ENCODE peak calls at places on chromosomes 16 and 17, in five cellular contexts. J is Peyer's patch, S is fibroblast of mammary gland, F is tibial nerve, W is astrocyte of the spinal cord. N is an unnamed sample.

GRCh38 chr16:5056347-5056746 is 9.4 kb downstream of the C16orf89 start:
- DNase-seq in J (peak; percentile 22), W (no peak), S (peak; percentile 27), F (no peak), N (no peak)

GRCh38 chr17:1574697-1575471 is 12.3 kb upstream of the PITPNA start:
- DNase-seq in W (no peak), F (no peak), S (no peak), J (no peak), N (no peak)

GRCh38 chr17:6927290-6927844 is 68.5 kb upstream of the ALOX12 start:
- DNase-seq in S (peak; percentile 85), W (peak; percentile 22), F (no peak), J (no peak), N (peak; percentile 89)

GRCh38 chr17:30808785-30809286 is 15.7 kb downstream of the CRLF3 start:
- DNase-seq in S (no peak), J (no peak), F (no peak), W (no peak), N (no peak)

GRCh38 chr17:1325766-1326165 is 46.3 kb downstream of the TRARG1 start:
- DNase-seq in W (no peak), F (no peak), J (no peak), S (no peak), N (no peak)

GRCh38 chr17:3814361-3814760 is 13.4 kb upstream of the ITGAE start:
- DNase-seq in F (no peak), S (no peak), W (no peak), J (no peak), N (no peak)

GRCh38 chr17:42142371-42142896 is 12.4 kb downstream of the RAB5C start:
- DNase-seq in F (no peak), W (peak; percentile 61), J (no peak), S (peak; percentile 82), N (peak; percentile 57)

GRCh38 chr17:40980594-40980993 is 3.5 kb downstream of the KRT40 start:
- DNase-seq in F (no peak), S (peak; percentile 41), W (peak; percentile 15), J (no peak), N (peak; percentile 39)

GRCh38 chr16:84979516-84979915 is 31.8 kb downstream of the ZDHHC7 start:
- DNase-seq in S (peak; percentile 48), W (no peak), F (no peak), J (no peak), N (no peak)

GRCh38 chr16:84986102-84986501 is 25.2 kb downstream of the ZDHHC7 start:
- DNase-seq in W (no peak), F (no peak), S (no peak), J (no peak), N (no peak)

GRCh38 chr16:84983308-84983707 is 28.0 kb downstream of the ZDHHC7 start:
- DNase-seq in W (no peak), S (no peak), F (no peak), J (no peak), N (no peak)

GRCh38 chr16:84985079-84986065 is 26.0 kb downstream of the ZDHHC7 start:
- DNase-seq in W (peak; percentile 88), F (no peak), S (peak; percentile 94), J (no peak), N (peak; percentile 89)

DNA sequence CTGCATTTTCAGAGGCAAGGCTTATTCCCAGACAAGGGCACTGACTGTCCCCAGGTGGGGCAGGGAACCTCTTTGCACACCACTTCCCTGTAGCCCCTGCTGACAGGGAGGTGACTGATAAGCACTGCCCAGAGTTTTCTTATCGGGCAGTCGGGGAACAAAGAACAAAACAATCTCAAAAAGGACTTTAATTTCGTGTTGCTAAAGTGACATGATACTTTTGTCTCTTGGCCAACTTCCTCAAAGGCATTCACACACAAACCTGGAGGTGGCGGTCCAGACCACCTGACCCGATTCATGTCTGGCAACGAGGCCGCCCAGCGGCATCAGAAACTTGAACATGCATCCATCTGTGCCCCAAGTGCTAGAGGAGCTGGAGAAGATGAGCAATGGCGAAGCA is 28.9 kb downstream of the ZDHHC7 start:
- DNase-seq in F (no peak), W (no peak), J (no peak), S (no peak), N (no peak)
- TF ChIP-seq CTCF in F (no peak), W (no peak), J (no peak), S (no peak), N (no peak)

GRCh38 chr16:84116720-84117481 is at the start of gene MBTPS1:
- DNase-seq in S (peak; percentile 96), F (peak; percentile 93), W (peak; percentile 98), J (peak; percentile 97), N (peak; percentile 96)
- TF ChIP-seq CTCF in S (no peak), F (no peak), W (no peak), J (no peak), N (no peak)

GRCh38 chr16:54060599-54061355 is 225.8 kb downstream of the IRX3 start:
- DNase-seq in J (no peak), F (no peak), S (no peak), W (no peak), N (no peak)
- TF ChIP-seq CTCF in J (no peak), F (no peak), S (no peak), W (no peak), N (no peak)

GRCh38 chr17:57517519-57518342 is 227.4 kb downstream of the CCDC182 start:
- DNase-seq in W (no peak), F (no peak), S (no peak), J (no peak), N (no peak)

GRCh38 chr17:57517216-57517518 is 227.9 kb downstream of the CCDC182 start:
- DNase-seq in W (no peak), F (no peak), S (no peak), J (no peak), N (no peak)

GRCh38 chr17:57514614-57515013 is 230.5 kb downstream of the CCDC182 start:
- DNase-seq in J (no peak), F (no peak), W (no peak), S (no peak), N (no peak)

GRCh38 chr17:57516290-57517215 is 228.5 kb downstream of the CCDC182 start:
- DNase-seq in F (no peak), W (no peak), S (no peak), J (no peak), N (no peak)

DNA sequence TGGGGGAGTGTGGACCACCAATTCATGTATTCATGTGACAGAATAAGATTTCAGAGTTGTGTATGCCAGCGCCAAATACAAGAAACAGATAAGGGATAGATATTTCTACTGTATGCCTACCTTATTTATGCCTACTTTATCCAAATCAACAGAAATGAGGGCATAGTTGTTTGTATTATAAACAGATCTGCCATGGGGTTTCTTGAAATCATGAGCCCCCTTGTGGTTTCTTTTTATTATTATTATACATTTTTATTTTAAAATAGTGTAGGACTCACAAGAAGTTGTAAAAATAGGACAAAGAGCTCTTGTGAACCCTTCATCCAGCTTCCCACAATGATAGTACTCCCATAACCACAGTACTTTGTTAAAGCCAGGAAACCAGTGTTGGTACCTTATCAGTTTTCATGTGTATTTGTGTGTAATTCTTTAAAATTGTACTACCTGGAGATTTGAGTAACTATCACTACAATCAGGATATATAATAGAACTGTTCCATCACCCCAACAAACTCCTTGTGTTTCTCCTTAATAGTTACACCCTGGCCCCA is 229.4 kb downstream of the CCDC182 start:
- DNase-seq in S (no peak), J (no peak), F (no peak), W (no peak), N (peak; percentile 15)
- TF ChIP-seq CTCF in S (no peak), J (no peak), F (no peak), W (no peak), N (peak; percentile 2)

GRCh38 chr16:74034862-74035261 is 261.8 kb upstream of the PSMD7 start:
- DNase-seq in W (peak; percentile 9), F (no peak), S (peak; percentile 18), J (no peak), N (peak; percentile 0)
- TF ChIP-seq CTCF in W (peak; percentile 25), F (peak; percentile 12), S (peak; percentile 43), J (no peak), N (no peak)

GRCh38 chr17:20930065-20930760 is 112.6 kb downstream of the USP22 start:
- DNase-seq in S (peak; percentile 52), F (no peak), J (no peak), W (peak; percentile 13), N (peak; percentile 37)
- TF ChIP-seq CTCF in S (no peak), F (no peak), J (no peak), W (no peak), N (no peak)

GRCh38 chr16:3262517-3262916 is 6.1 kb upstream of the MEFV start:
- DNase-seq in J (no peak), S (no peak), F (no peak), W (no peak), N (no peak)

GRCh38 chr16:3268294-3268693 is 11.9 kb upstream of the MEFV start:
- DNase-seq in S (no peak), F (no peak), J (no peak), W (no peak), N (no peak)

GRCh38 chr16:3266873-3267537 is 10.6 kb upstream of the MEFV start:
- DNase-seq in W (no peak), J (no peak), S (peak; percentile 47), F (no peak), N (peak; percentile 76)

GRCh38 chr16:3259829-3260228 is 3.4 kb upstream of the MEFV start:
- DNase-seq in F (no peak), W (no peak), J (no peak), S (no peak), N (no peak)

DNA sequence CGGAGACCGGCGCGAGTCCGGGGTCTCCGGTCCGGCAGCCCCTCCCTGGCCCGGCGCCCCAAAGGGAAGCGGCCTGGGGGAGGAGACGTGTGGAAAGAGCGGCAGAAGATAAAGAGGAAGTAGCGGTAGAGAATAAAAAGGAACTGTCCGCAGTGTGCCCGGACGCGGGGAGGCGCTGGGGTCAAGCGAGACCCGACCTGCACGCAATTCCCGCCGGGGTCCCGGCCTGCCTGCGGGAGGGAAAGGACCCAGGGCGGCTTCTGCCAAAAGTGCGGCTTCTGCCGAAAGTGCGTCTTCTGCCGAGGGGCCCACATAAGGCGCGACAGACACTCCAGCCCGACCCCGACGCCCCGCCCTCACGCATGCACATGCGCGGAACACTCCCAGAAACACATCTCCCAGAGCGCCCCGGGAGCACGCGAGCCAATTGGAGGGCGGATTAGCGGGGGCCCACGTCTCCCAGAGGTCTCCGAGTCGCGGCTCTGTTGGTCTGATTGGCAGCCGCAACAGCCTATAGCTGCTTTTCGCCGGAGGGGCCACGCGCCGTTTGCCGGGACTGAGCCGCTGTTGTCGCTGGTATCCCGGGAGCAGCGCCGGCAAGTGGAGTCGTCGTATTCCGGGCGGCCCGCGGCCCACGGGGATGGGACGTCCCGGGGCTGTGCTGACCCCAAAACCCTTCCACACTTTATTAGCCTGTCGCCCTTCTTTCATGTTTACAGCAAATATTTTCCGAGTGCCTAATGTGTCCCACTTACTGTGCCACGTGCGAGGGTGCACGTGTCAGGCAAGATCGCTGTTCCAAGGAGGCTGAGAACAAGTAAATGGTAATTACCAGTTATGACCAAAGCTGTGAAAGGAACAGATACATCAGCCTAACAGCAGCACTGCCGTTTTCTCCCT is 8.0 kb upstream of the MEFV start:
- DNase-seq in W (peak; percentile 98), S (peak; percentile 96), F (peak; percentile 86), J (peak; percentile 95), N (peak; percentile 96)
- TF ChIP-seq CTCF in W (peak; percentile 42), S (no peak), F (peak; percentile 7), J (no peak), N (peak; percentile 35)

N was measured in fibroblast of the aortic adventitia.